ENCODE peak calls at places on chromosome 1, in seven cellular contexts. Y, A, V, D, C, P and H are unnamed samples.

GRCh38 chr1:223887724-223888428 is 42.1 kb upstream of the TP53BP2 start:
- DNase-seq in Y (no peak), A (no peak), V (peak; percentile 83), D (no peak), C (no peak), P (peak; percentile 96), H (peak; percentile 100)

GRCh38 chr1:116329524-116330341 is 43.3 kb upstream of the ATP1A1 start:
- DNase-seq in Y (no peak), A (no peak), V (no peak), D (no peak), C (no peak), P (no peak), H (no peak)

GRCh38 chr1:212353181-212353580 is 61.5 kb downstream of the PACC1 start:
- DNase-seq in Y (no peak), A (no peak), V (no peak), D (no peak), C (no peak), P (no peak), H (no peak)

GRCh38 chr1:20449736-20450311 is 36.2 kb downstream of the CAMK2N1 start:
- DNase-seq in Y (no peak), A (no peak), V (peak; percentile 31), D (no peak), C (no peak), P (peak; percentile 41), H (no peak)

GRCh38 chr1:59446257-59446901 is 149.5 kb downstream of the FGGY start:
- DNase-seq in Y (no peak), A (no peak), V (peak; percentile 80), D (no peak), C (no peak), P (peak; percentile 76), H (peak; percentile 46)

GRCh38 chr1:92805216-92805615 is 20.3 kb upstream of the EVI5 start:
- DNase-seq in Y (no peak), A (no peak), V (peak; percentile 65), D (no peak), C (no peak), P (no peak), H (no peak)

GRCh38 chr1:160078392-160079195 is 2.7 kb upstream of the KCNJ9 start:
- DNase-seq in Y (no peak), A (peak; percentile 68), V (peak; percentile 92), D (peak; percentile 74), C (peak; percentile 8), P (peak; percentile 10), H (peak; percentile 69)

GRCh38 chr1:158329807-158330206 is 1.5 kb downstream of the CD1B start:
- DNase-seq in Y (no peak), A (no peak), V (no peak), D (no peak), C (no peak), P (no peak), H (no peak)

GRCh38 chr1:245270972-245271371 is 116.2 kb downstream of the KIF26B start:
- DNase-seq in Y (no peak), A (no peak), V (no peak), D (no peak), C (no peak), P (no peak), H (no peak)

GRCh38 chr1:44609412-44609767 is 64.9 kb downstream of the TMEM53 start:
- DNase-seq in Y (peak; percentile 52), A (peak; percentile 69), V (peak; percentile 94), D (no peak), C (peak; percentile 45), P (peak; percentile 46), H (peak; percentile 43)

GRCh38 chr1:225430301-225430700 is 2.5 kb upstream of the LBR start:
- DNase-seq in Y (no peak), A (no peak), V (peak; percentile 76), D (no peak), C (no peak), P (no peak), H (no peak)

GRCh38 chr1:12604114-12604874 is 13.7 kb downstream of the DHRS3 start:
- DNase-seq in Y (peak; percentile 42), A (no peak), V (peak; percentile 98), D (no peak), C (no peak), P (peak; percentile 91), H (peak; percentile 98)

GRCh38 chr1:223713546-223714420 is 1.4 kb downstream of the CAPN2 start:
- DNase-seq in Y (no peak), A (peak; percentile 32), V (peak; percentile 73), D (no peak), C (no peak), P (no peak), H (peak; percentile 66)

GRCh38 chr1:41726899-41727748 is 191.6 kb downstream of the HIVEP3 start:
- DNase-seq in Y (peak; percentile 69), A (no peak), V (peak; percentile 83), D (peak; percentile 90), C (no peak), P (no peak), H (no peak)

GRCh38 chr1:94045465-94046056 is 75.4 kb downstream of the ABCA4 start:
- DNase-seq in Y (peak; percentile 88), A (peak; percentile 86), V (peak; percentile 94), D (peak; percentile 95), C (peak; percentile 24), P (peak; percentile 92), H (peak; percentile 97)

GRCh38 chr1:78673120-78673519 is 23.5 kb downstream of the IFI44 start:
- DNase-seq in Y (no peak), A (peak; percentile 20), V (no peak), D (no peak), C (no peak), P (no peak), H (no peak)

GRCh38 chr1:200053639-200054038 is 26.1 kb downstream of the NR5A2 start:
- DNase-seq in Y (no peak), A (no peak), V (no peak), D (no peak), C (no peak), P (no peak), H (no peak)

GRCh38 chr1:99306056-99306455 is 41.8 kb downstream of the PLPPR4 start:
- DNase-seq in Y (no peak), A (no peak), V (no peak), D (no peak), C (no peak), P (no peak), H (no peak)

GRCh38 chr1:220767312-220768126 is 19.2 kb upstream of the MTARC1 start:
- DNase-seq in Y (no peak), A (no peak), V (no peak), D (no peak), C (no peak), P (no peak), H (no peak)

GRCh38 chr1:197284325-197284724 is 16.3 kb downstream of the CRB1 start:
- DNase-seq in Y (no peak), A (no peak), V (no peak), D (no peak), C (no peak), P (no peak), H (no peak)

GRCh38 chr1:230861970-230862595 is 6.2 kb downstream of the C1orf198 start:
- DNase-seq in Y (no peak), A (no peak), V (no peak), D (no peak), C (no peak), P (peak; percentile 75), H (no peak)

GRCh38 chr1:8217809-8218208 is 100.1 kb upstream of the SLC45A1 start:
- DNase-seq in Y (no peak), A (no peak), V (no peak), D (no peak), C (no peak), P (no peak), H (no peak)

GRCh38 chr1:228958741-228959140 is 223.5 kb downstream of the RHOU start:
- DNase-seq in Y (no peak), A (no peak), V (no peak), D (no peak), C (no peak), P (no peak), H (no peak)

GRCh38 chr1:91732291-91732953 is 153.5 kb downstream of the TGFBR3 start:
- DNase-seq in Y (no peak), A (no peak), V (peak; percentile 85), D (no peak), C (no peak), P (peak; percentile 81), H (peak; percentile 84)

GRCh38 chr1:159916240-159917051 is 8.9 kb downstream of the TAGLN2 start:
- DNase-seq in Y (no peak), A (peak; percentile 72), V (peak; percentile 94), D (peak; percentile 40), C (no peak), P (peak; percentile 94), H (peak; percentile 100)